ENCODE peak calls at places on chromosomes 3 and 15, in ten cellular contexts. Q is pancreas, A is fibroblast of lung, N is IMR-90, O is tibial artery, R is nephron progenitor cell, X is B cell, E is WTC11, I is progenitor cell of endocrine pancreas, J is fibroblast of mammary gland. M is an unnamed sample.

GRCh38 chr3:26118165-26118564 is 328.3 kb downstream of the OXSM start:
- DNase-seq in N (no peak), Q (no peak), X (no peak), J (no peak), E (peak), R (no peak), A (no peak), I (no peak), O (no peak), M (no peak)

GRCh38 chr15:55637086-55637485 is 48.9 kb upstream of the PYGO1 start:
- DNase-seq in I (no peak), R (no peak), Q (no peak), A (no peak), N (no peak), J (no peak), E (no peak), X (no peak), O (no peak), M (no peak)

GRCh38 chr15:40445411-40446055 is 4.8 kb downstream of the BAHD1 start:
- DNase-seq in J (peak), Q (no peak), O (no peak), I (no peak), N (peak), X (no peak), E (no peak), A (peak), R (no peak), M (no peak)

GRCh38 chr15:57762302-57762701 is 55.8 kb downstream of the POLR2M start:
- DNase-seq in Q (no peak), N (no peak), O (no peak), A (no peak), I (no peak), X (no peak), J (no peak), E (peak), R (no peak), M (no peak)

GRCh38 chr3:194322701-194323174 is 28.4 kb downstream of the CPN2 start:
- DNase-seq in X (no peak), E (no peak), I (no peak), O (no peak), J (peak), N (peak), A (peak), R (no peak), Q (no peak), M (no peak)

GRCh38 chr3:120425877-120426276 is 24.9 kb downstream of the FSTL1 start:
- DNase-seq in E (no peak), Q (no peak), O (no peak), A (peak), N (peak), I (no peak), R (no peak), X (no peak), J (peak), M (no peak)

GRCh38 chr3:196210673-196211556 is at the start of gene ZDHHC19:
- DNase-seq in O (no peak), Q (no peak), A (no peak), E (no peak), J (no peak), R (no peak), I (no peak), X (no peak), N (no peak), M (no peak)

GRCh38 chr15:80710635-80711553 is 15.8 kb downstream of the ABHD17C start:
- DNase-seq in I (no peak), N (peak), E (no peak), O (no peak), J (peak), X (no peak), R (no peak), A (peak), Q (no peak), M (no peak)

GRCh38 chr15:51969728-51970127 is 1.9 kb downstream of the LEO1 start:
- DNase-seq in J (no peak), O (no peak), Q (no peak), R (no peak), X (no peak), A (peak), I (no peak), N (peak), E (no peak), M (no peak)

GRCh38 chr3:33139996-33140395 is 26.2 kb downstream of the CRTAP start:
- DNase-seq in N (peak), R (no peak), O (no peak), X (no peak), J (no peak), Q (no peak), I (no peak), E (no peak), A (peak), M (no peak)

GRCh38 chr3:59515936-59516335 is 466.1 kb upstream of the CFAP20DC start:
- DNase-seq in X (no peak), R (no peak), J (no peak), I (no peak), N (no peak), A (no peak), E (no peak), Q (no peak), O (no peak), M (no peak)

GRCh38 chr3:47404955-47405790 is 24.4 kb downstream of the PTPN23 start:
- DNase-seq in R (no peak), N (no peak), A (peak), O (no peak), Q (peak), I (no peak), E (no peak), J (peak), X (no peak), M (no peak)

GRCh38 chr15:60590935-60591490 is 112.1 kb upstream of the ICE2 start:
- DNase-seq in Q (peak), E (peak), O (peak), I (peak), X (peak), A (peak), N (peak), J (peak), R (peak), M (peak)

GRCh38 chr3:39879581-39879980 is 70.2 kb downstream of the MYRIP start:
- DNase-seq in I (no peak), E (no peak), J (no peak), R (no peak), Q (no peak), O (no peak), A (no peak), X (no peak), N (no peak), M (no peak)

GRCh38 chr15:27656296-27656987 is 442.7 kb downstream of the OCA2 start:
- DNase-seq in R (no peak), E (no peak), J (no peak), X (no peak), N (no peak), Q (no peak), O (no peak), A (no peak), I (no peak), M (no peak)

GRCh38 chr15:97224191-97224641 is 736.3 kb upstream of the ARRDC4 start:
- DNase-seq in A (no peak), R (no peak), O (no peak), E (no peak), Q (no peak), J (no peak), I (no peak), N (no peak), X (no peak), M (no peak)

GRCh38 chr3:66200786-66201185 is 20.0 kb upstream of the SLC25A26 start:
- DNase-seq in A (no peak), I (no peak), O (no peak), R (no peak), N (no peak), X (no peak), E (no peak), J (no peak), Q (no peak), M (no peak)

GRCh38 chr3:26498192-26498591 is 124.4 kb upstream of the LRRC3B start:
- DNase-seq in A (no peak), E (no peak), N (no peak), X (no peak), Q (no peak), I (no peak), R (no peak), J (no peak), O (no peak), M (no peak)

GRCh38 chr3:138092023-138092422 is 23.4 kb downstream of the DZIP1L start:
- DNase-seq in E (no peak), A (peak), J (peak), I (no peak), Q (no peak), O (no peak), X (no peak), N (peak), R (no peak), M (no peak)

GRCh38 chr3:27633224-27633545 is 88.9 kb downstream of the EOMES start:
- DNase-seq in Q (peak), A (peak), N (peak), I (no peak), R (no peak), J (peak), E (no peak), X (peak), O (no peak), M (no peak)

GRCh38 chr15:70690012-70690411 is 73.3 kb downstream of the UACA start:
- DNase-seq in Q (no peak), N (no peak), J (no peak), R (no peak), O (no peak), X (no peak), I (no peak), A (no peak), E (no peak), M (no peak)

GRCh38 chr15:82530606-82531379 is 9.5 kb downstream of the RPS17 start:
- DNase-seq in I (peak), O (peak), N (peak), E (peak), R (peak), Q (peak), J (peak), X (peak), A (peak), M (peak)

GRCh38 chr3:49295489-49296058 is 18.5 kb upstream of the C3orf62 start:
- DNase-seq in J (peak), I (no peak), E (peak), O (no peak), Q (no peak), A (peak), R (peak), N (peak), X (peak), M (peak)

GRCh38 chr15:73922186-73923151 is 3.8 kb upstream of the LOXL1 start:
- DNase-seq in O (peak), A (peak), R (peak), I (no peak), N (peak), X (no peak), Q (no peak), J (peak), E (peak), M (no peak)

GRCh38 chr3:47266709-47267489 is 15.7 kb downstream of the KIF9 start:
- DNase-seq in O (peak), A (peak), X (no peak), E (no peak), N (peak), R (no peak), J (peak), I (no peak), Q (peak), M (no peak)

GRCh38 chr3:5806192-5806591 is 618.7 kb downstream of the EDEM1 start:
- DNase-seq in N (no peak), A (no peak), I (no peak), R (peak), O (no peak), Q (no peak), J (no peak), E (no peak), X (no peak), M (no peak)
- TF ChIP-seq CTCF in N (no peak), A (no peak), I (peak), R (peak), O (no peak), Q (no peak), J (no peak), E (no peak), X (no peak), M (peak)

GRCh38 chr15:63243101-63243500 is 34.3 kb upstream of the APH1B start:
- DNase-seq in O (peak), X (no peak), Q (no peak), A (no peak), J (peak), I (no peak), R (no peak), N (peak), E (no peak), M (no peak)
- TF ChIP-seq CTCF in O (no peak), X (no peak), Q (no peak), A (peak), J (peak), I (no peak), R (no peak), N (peak), E (no peak), M (no peak)

GRCh38 chr3:119322021-119322522 is 27.9 kb downstream of the ARHGAP31 start:
- DNase-seq in R (no peak), A (peak), I (no peak), X (no peak), J (peak), Q (no peak), E (no peak), O (no peak), N (peak), M (no peak)

GRCh38 chr3:119324899-119325298 is 30.7 kb downstream of the ARHGAP31 start:
- DNase-seq in A (no peak), J (no peak), R (no peak), N (no peak), E (no peak), Q (no peak), O (no peak), I (no peak), X (no peak), M (no peak)

GRCh38 chr3:119323401-119324107 is 29.4 kb downstream of the ARHGAP31 start:
- DNase-seq in A (no peak), R (no peak), J (no peak), I (no peak), N (no peak), Q (no peak), E (peak), O (no peak), X (no peak), M (no peak)

GRCh38 chr3:119319311-119319710 is 25.1 kb downstream of the ARHGAP31 start:
- DNase-seq in O (no peak), I (no peak), A (no peak), R (no peak), N (no peak), E (no peak), X (no peak), Q (no peak), J (no peak), M (no peak)

GRCh38 chr3:119322523-119323400 is 28.6 kb downstream of the ARHGAP31 start:
- DNase-seq in N (peak), J (peak), Q (peak), E (peak), R (peak), I (peak), A (peak), O (peak), X (peak), M (peak)
- TF ChIP-seq CTCF in N (no peak), J (no peak), Q (no peak), E (no peak), R (peak), I (peak), A (no peak), O (no peak), X (peak), M (no peak)

GRCh38 chr3:25091938-25092337 is 336.1 kb upstream of the RARB start:
- DNase-seq in Q (no peak), E (no peak), X (no peak), I (no peak), J (no peak), R (no peak), A (no peak), N (no peak), O (no peak), M (no peak)

GRCh38 chr3:25097023-25097422 is 331.0 kb upstream of the RARB start:
- DNase-seq in Q (no peak), R (no peak), J (no peak), I (no peak), O (no peak), E (no peak), X (no peak), N (no peak), A (peak), M (no peak)

GRCh38 chr3:25090869-25091453 is 337.1 kb upstream of the RARB start:
- DNase-seq in X (no peak), R (no peak), Q (no peak), O (no peak), I (no peak), E (no peak), A (no peak), N (no peak), J (no peak), M (no peak)

GRCh38 chr3:25096536-25096935 is 331.5 kb upstream of the RARB start:
- DNase-seq in R (no peak), O (no peak), E (no peak), J (no peak), N (no peak), A (no peak), Q (no peak), I (no peak), X (no peak), M (no peak)

GRCh38 chr3:25094932-25095690 is 333.0 kb upstream of the RARB start:
- DNase-seq in J (peak), I (no peak), A (no peak), N (no peak), X (no peak), R (peak), E (no peak), Q (no peak), O (no peak), M (no peak)
- TF ChIP-seq CTCF in J (no peak), I (no peak), A (no peak), N (no peak), X (no peak), R (no peak), E (no peak), Q (no peak), O (no peak), M (no peak)

GRCh38 chr15:67241132-67241855 is 13.2 kb downstream of the AAGAB start:
- DNase-seq in X (no peak), E (no peak), R (no peak), I (no peak), J (no peak), O (no peak), A (no peak), Q (no peak), N (no peak), M (no peak)

GRCh38 chr15:67242665-67243064 is 11.8 kb downstream of the AAGAB start:
- DNase-seq in Q (no peak), I (no peak), E (no peak), X (no peak), N (no peak), O (no peak), A (no peak), J (peak), R (no peak), M (no peak)

GRCh38 chr15:67244966-67245478 is 9.4 kb downstream of the AAGAB start:
- DNase-seq in E (no peak), O (no peak), I (no peak), X (no peak), R (no peak), N (peak), A (peak), J (peak), Q (no peak), M (no peak)

GRCh38 chr15:67240235-67241131 is 14.0 kb downstream of the AAGAB start:
- DNase-seq in J (no peak), I (no peak), Q (peak), R (no peak), N (no peak), E (no peak), O (no peak), X (no peak), A (no peak), M (no peak)
- TF ChIP-seq CTCF in J (no peak), I (peak), Q (peak), R (no peak), N (peak), E (no peak), O (no peak), X (no peak), A (no peak), M (no peak)

DNA sequence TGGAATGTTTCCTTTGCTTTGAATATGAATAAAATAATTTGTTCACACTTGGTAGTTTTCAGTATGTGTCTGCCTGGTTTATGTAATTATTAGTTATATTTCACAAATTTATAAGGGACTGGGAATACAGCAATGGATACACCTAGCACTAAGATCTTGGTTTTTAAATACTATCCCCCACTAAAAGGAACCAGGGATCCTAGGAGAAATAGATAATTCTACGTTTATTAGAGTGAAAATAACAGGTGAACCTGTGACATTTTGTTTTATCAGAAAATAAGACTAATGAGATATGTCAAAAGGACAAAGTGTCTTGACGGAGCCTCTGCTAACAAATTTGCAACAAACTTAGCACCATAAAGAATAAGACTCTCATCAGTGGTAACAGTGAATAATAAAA is 3.4 kb downstream of the PSMD6 start:
- DNase-seq in J (no peak), A (no peak), R (no peak), Q (no peak), X (no peak), E (no peak), O (no peak), N (no peak), I (no peak), M (no peak)
- TF ChIP-seq CTCF in J (no peak), A (no peak), R (no peak), Q (no peak), X (no peak), E (no peak), O (no peak), N (no peak), I (no peak), M (no peak)

GRCh38 chr3:177484206-177484605 is 286.9 kb upstream of the TBL1XR1 start:
- DNase-seq in N (no peak), I (no peak), J (no peak), A (peak), E (no peak), X (no peak), Q (no peak), R (no peak), O (no peak), M (no peak)

GRCh38 chr3:177481329-177481728 is 284.0 kb upstream of the TBL1XR1 start:
- DNase-seq in I (no peak), X (no peak), R (no peak), A (no peak), Q (no peak), E (no peak), O (no peak), N (no peak), J (no peak), M (no peak)

GRCh38 chr3:177482048-177482741 is 284.9 kb upstream of the TBL1XR1 start:
- DNase-seq in A (peak), X (no peak), I (no peak), Q (no peak), E (no peak), N (no peak), J (peak), O (no peak), R (no peak), M (no peak)

GRCh38 chr3:177484926-177485325 is 287.6 kb upstream of the TBL1XR1 start:
- DNase-seq in J (peak), X (no peak), Q (no peak), R (no peak), O (no peak), I (no peak), N (no peak), E (no peak), A (no peak), M (no peak)

GRCh38 chr3:177483182-177483967 is 286.1 kb upstream of the TBL1XR1 start:
- DNase-seq in O (no peak), Q (no peak), E (peak), X (no peak), N (no peak), A (no peak), J (no peak), R (no peak), I (no peak), M (no peak)
- TF ChIP-seq CTCF in O (no peak), Q (no peak), E (no peak), X (no peak), N (peak), A (no peak), J (peak), R (no peak), I (peak), M (peak)

M was measured in glutamatergic neuron.